ENCODE peak calls at places on chromosomes 3 and 15, in eight cellular contexts. E is cardiac muscle cell; Q is tibial nerve; Z is testis; J is CD8-positive, alpha-beta T cell; I is breast epithelium; M is GM23338; W is SJSA1. R is an unnamed sample.

GRCh38 chr15:51992953-51993352 is 21.4 kb upstream of the LEO1 start:
- DNase-seq in E (no peak), Q (no peak), Z (no peak), J (no peak), I (no peak), M (no peak), W (no peak), R (no peak)

GRCh38 chr3:183553263-183554026 is 2.1 kb downstream of the KLHL6 start:
- DNase-seq in E (no peak), Q (no peak), Z (no peak), J (no peak), I (no peak), M (no peak), W (no peak), R (no peak)

GRCh38 chr15:90160781-90161727 is 40.1 kb upstream of the SEMA4B start:
- DNase-seq in E (no peak), Q (no peak), Z (no peak), J (no peak), I (peak; percentile 85), M (peak; percentile 79), W (no peak), R (peak; percentile 91)

GRCh38 chr3:123424321-123424998 is 24.4 kb downstream of the ADCY5 start:
- DNase-seq in E (no peak), Q (no peak), Z (no peak), J (no peak), I (no peak), M (no peak), W (no peak), R (no peak)

GRCh38 chr3:77041756-77042155 is 1.9 kb downstream of the ROBO2 start:
- DNase-seq in E (no peak), Q (no peak), Z (no peak), J (no peak), I (no peak), M (no peak), W (no peak), R (no peak)

GRCh38 chr3:57691411-57692133 is 1.3 kb downstream of the DENND6A start:
- DNase-seq in E (peak; percentile 13), Q (no peak), Z (no peak), J (no peak), I (no peak), M (peak; percentile 7), W (no peak), R (peak; percentile 19)

GRCh38 chr15:73560501-73561117 is 72.6 kb downstream of the NPTN start:
- DNase-seq in E (peak; percentile 87), Q (peak; percentile 36), Z (no peak), J (no peak), I (no peak), M (peak; percentile 77), W (peak; percentile 17), R (peak; percentile 38)

GRCh38 chr3:181568248-181568647 is 143.5 kb upstream of the SOX2 start:
- DNase-seq in E (no peak), Q (no peak), Z (no peak), J (no peak), I (no peak), M (no peak), W (peak; percentile 18), R (no peak)

GRCh38 chr3:4825572-4826236 is 153.5 kb upstream of the BHLHE40 start:
- DNase-seq in E (no peak), Q (no peak), Z (peak; percentile 37), J (no peak), I (no peak), M (no peak), W (no peak), R (peak; percentile 81)

GRCh38 chr3:193774272-193774915 is 181.4 kb downstream of the OPA1 start:
- DNase-seq in E (no peak), Q (no peak), Z (no peak), J (no peak), I (no peak), M (no peak), W (no peak), R (peak; percentile 4)

GRCh38 chr15:32849769-32850668 is 132.2 kb downstream of the GREM1 start:
- DNase-seq in E (peak; percentile 93), Q (no peak), Z (no peak), J (no peak), I (no peak), M (no peak), W (peak; percentile 79), R (no peak)

GRCh38 chr3:132433121-132433520 is 15.8 kb downstream of the DNAJC13 start:
- DNase-seq in E (peak; percentile 10), Q (no peak), Z (no peak), J (no peak), I (no peak), M (no peak), W (no peak), R (no peak)

GRCh38 chr3:52742418-52743041 is 28.2 kb downstream of the NEK4 start:
- DNase-seq in E (peak; percentile 59), Q (peak; percentile 10), Z (no peak), J (no peak), I (no peak), M (peak; percentile 30), W (peak; percentile 23), R (no peak)

GRCh38 chr3:187973977-187974856 is 179.7 kb upstream of the LPP start:
- DNase-seq in E (no peak), Q (no peak), Z (no peak), J (no peak), I (no peak), M (no peak), W (no peak), R (no peak)

GRCh38 chr15:87638554-87639083 is 617.9 kb downstream of the NTRK3 start:
- DNase-seq in E (no peak), Q (no peak), Z (peak; percentile 23), J (no peak), I (no peak), M (no peak), W (no peak), R (no peak)

GRCh38 chr3:58167431-58168351 is 43.1 kb downstream of the DNASE1L3 start:
- DNase-seq in E (peak; percentile 81), Q (peak; percentile 50), Z (peak; percentile 81), J (peak; percentile 35), I (no peak), M (peak; percentile 74), W (peak; percentile 92), R (peak; percentile 69)

GRCh38 chr15:79962178-79962577 is 8.8 kb downstream of the BCL2A1 start:
- DNase-seq in E (no peak), Q (no peak), Z (no peak), J (no peak), I (no peak), M (no peak), W (no peak), R (no peak)

GRCh38 chr15:85482896-85483295 is 102.5 kb downstream of the AKAP13 start:
- DNase-seq in E (peak; percentile 56), Q (no peak), Z (no peak), J (no peak), I (no peak), M (no peak), W (peak; percentile 84), R (no peak)

GRCh38 chr15:85479071-85479647 is 98.8 kb downstream of the AKAP13 start:
- DNase-seq in E (peak; percentile 78), Q (no peak), Z (no peak), J (no peak), I (peak; percentile 43), M (peak; percentile 63), W (peak; percentile 86), R (no peak)

GRCh38 chr15:85477730-85478129 is 97.3 kb downstream of the AKAP13 start:
- DNase-seq in E (peak; percentile 57), Q (no peak), Z (peak; percentile 36), J (no peak), I (no peak), M (no peak), W (peak; percentile 31), R (no peak)

GRCh38 chr15:85477061-85477460 is 96.7 kb downstream of the AKAP13 start:
- DNase-seq in E (no peak), Q (no peak), Z (no peak), J (no peak), I (no peak), M (no peak), W (no peak), R (no peak)

GRCh38 chr15:85480923-85481322 is 100.5 kb downstream of the AKAP13 start:
- DNase-seq in E (no peak), Q (no peak), Z (no peak), J (no peak), I (no peak), M (no peak), W (peak; percentile 31), R (no peak)
- H3K4me1 ChIP-seq in E (peaks cover 23% of the 10 kb centered on the region), Q (peaks cover 68% of the 10 kb centered on the region), Z (peaks cover 5% of the 10 kb centered on the region), J (peaks cover 57% of the 10 kb centered on the region), I (no peaks in the 10 kb centered on the region), M (peaks cover 31% of the 10 kb centered on the region), W (peaks cover 71% of the 10 kb centered on the region), R (no peaks in the 10 kb centered on the region)

GRCh38 chr15:99118258-99118632 is 13.4 kb downstream of the SYNM start:
- DNase-seq in E (no peak), Q (no peak), Z (no peak), J (no peak), I (no peak), M (no peak), W (no peak), R (no peak)

GRCh38 chr15:99118801-99119546 is 14.1 kb downstream of the SYNM start:
- DNase-seq in E (no peak), Q (no peak), Z (no peak), J (no peak), I (no peak), M (no peak), W (no peak), R (no peak)

GRCh38 chr15:99117111-99117510 is 12.2 kb downstream of the SYNM start:
- DNase-seq in E (no peak), Q (no peak), Z (no peak), J (no peak), I (no peak), M (no peak), W (no peak), R (no peak)

GRCh38 chr15:99115300-99116215 is 10.7 kb downstream of the SYNM start:
- DNase-seq in E (no peak), Q (no peak), Z (no peak), J (no peak), I (no peak), M (no peak), W (no peak), R (no peak)

GRCh38 chr15:99117563-99118257 is 12.8 kb downstream of the SYNM start:
- DNase-seq in E (no peak), Q (no peak), Z (no peak), J (no peak), I (no peak), M (no peak), W (no peak), R (no peak)
- H3K27ac ChIP-seq in E (no peak overlapping the region), Q (no peak overlapping the region), Z (no peak overlapping the region), J (no peak overlapping the region), I (peak overlapping the region; percentile 67), M (no peak overlapping the region), W (no peak overlapping the region), R (no peak overlapping the region)

GRCh38 chr3:140821493-140821892 is 120.1 kb upstream of the SLC25A36 start:
- DNase-seq in E (no peak), Q (no peak), Z (no peak), J (no peak), I (no peak), M (no peak), W (no peak), R (no peak)
- H3K4me1 ChIP-seq in E (no peaks in the 10 kb centered on the region), Q (no peaks in the 10 kb centered on the region), Z (no peaks in the 10 kb centered on the region), J (no peaks in the 10 kb centered on the region), I (no peaks in the 10 kb centered on the region), M (peaks cover 13% of the 10 kb centered on the region), W (no peaks in the 10 kb centered on the region), R (no peaks in the 10 kb centered on the region)

DNA sequence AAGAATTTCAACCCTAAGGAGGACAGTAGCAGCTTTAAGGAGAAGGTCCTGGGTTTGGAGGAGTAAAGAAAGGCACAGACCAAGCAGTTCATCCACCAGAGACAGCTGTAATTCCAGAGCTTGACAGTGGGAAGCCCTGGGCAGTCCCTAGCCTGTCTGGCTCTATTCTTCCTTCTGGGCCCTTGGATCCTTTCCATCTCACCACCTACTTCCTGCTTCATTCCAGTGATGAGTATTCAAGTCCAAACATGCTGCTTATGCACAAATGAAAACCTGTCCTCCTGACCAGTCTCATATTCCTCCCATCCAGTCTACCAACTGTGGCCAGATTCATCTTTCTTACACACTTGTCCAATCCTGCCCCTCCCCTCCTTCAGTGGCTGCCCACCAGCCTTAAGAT is 171.4 kb downstream of the CNTN3 start:
- DNase-seq in E (peak; percentile 21), Q (no peak), Z (no peak), J (no peak), I (no peak), M (no peak), W (no peak), R (no peak)
- H3K27ac ChIP-seq in E (no peak overlapping the region), Q (no peak overlapping the region), Z (no peak overlapping the region), J (no peak overlapping the region), I (no peak overlapping the region), M (no peak overlapping the region), W (no peak overlapping the region), R (no peak overlapping the region)